ENCODE peak calls at places on chromosomes 3 and 15, in five cellular contexts. J, T, V, W and I are unnamed samples.
A peak's percentile ranks its signal among the peaks of the same experiment; 100 is the strongest.

GRCh38 chr3:77038468-77038927 is 1.4 kb upstream of the ROBO2 start:
- DNase-seq in J (peak; percentile 66), V (peak; percentile 68), T (peak; percentile 79), W (no peak), I (peak; percentile 70)

GRCh38 chr15:101128191-101128590 is 123.7 kb downstream of the CHSY1 start:
- DNase-seq in T (no peak), V (no peak), W (no peak), J (no peak), I (no peak)

GRCh38 chr15:91537868-91538267 is 315.6 kb upstream of the SLCO3A1 start:
- DNase-seq in V (no peak), W (no peak), T (no peak), J (no peak), I (no peak)

GRCh38 chr3:45972534-45973402 is 22.9 kb downstream of the FYCO1 start:
- DNase-seq in W (no peak), V (no peak), T (no peak), J (no peak), I (no peak)

GRCh38 chr3:186060222-186060621 is 48.7 kb downstream of the ETV5 start:
- DNase-seq in J (no peak), W (peak; percentile 40), V (no peak), T (no peak), I (no peak)

GRCh38 chr3:15325228-15325627 is 7.2 kb downstream of the SH3BP5 start:
- DNase-seq in V (no peak), J (no peak), T (no peak), W (no peak), I (peak; percentile 24)

GRCh38 chr3:58998476-58999117 is 51.2 kb downstream of the CFAP20DC start:
- DNase-seq in T (peak; percentile 86), J (no peak), W (no peak), V (no peak), I (no peak)

GRCh38 chr15:99407716-99408115 is 156.4 kb downstream of the LRRC28 start:
- DNase-seq in T (no peak), W (no peak), V (no peak), J (no peak), I (no peak)

GRCh38 chr3:172646439-172647015 is 64.3 kb downstream of the NCEH1 start:
- DNase-seq in J (peak; percentile 17), W (no peak), T (peak; percentile 17), V (no peak), I (no peak)

GRCh38 chr3:160686955-160687535 is 10.1 kb downstream of the ARL14 start:
- DNase-seq in W (no peak), J (no peak), T (peak; percentile 14), V (peak; percentile 6), I (no peak)

GRCh38 chr3:13565581-13566461 is 16.9 kb downstream of the FBLN2 start:
- DNase-seq in T (no peak), V (no peak), J (no peak), W (no peak), I (no peak)
- TF ChIP-seq SP1 in T (no peak), V (no peak), J (no peak), W (no peak), I (no peak)

GRCh38 chr15:44662478-44663409 is 718 bp downstream of the SPG11 start:
- DNase-seq in W (peak; percentile 61), T (peak; percentile 79), V (peak; percentile 61), J (peak; percentile 50), I (peak; percentile 41)
- TF ChIP-seq SP1 in W (peak; percentile 4), T (no peak), V (no peak), J (no peak), I (no peak)

GRCh38 chr3:194572131-194572789 is 61.0 kb downstream of the TMEM44 start:
- DNase-seq in T (peak; percentile 93), V (peak; percentile 90), J (peak; percentile 25), W (no peak), I (no peak)
- TF ChIP-seq SP1 in T (no peak), V (no peak), J (no peak), W (no peak), I (no peak)

GRCh38 chr15:75834011-75834410 is 9.2 kb upstream of the UBE2Q2 start:
- DNase-seq in V (no peak), W (no peak), T (no peak), J (no peak), I (no peak)

GRCh38 chr15:75832114-75832513 is 11.1 kb upstream of the UBE2Q2 start:
- DNase-seq in W (no peak), V (no peak), J (no peak), T (peak; percentile 61), I (no peak)

GRCh38 chr15:75835990-75836952 is 7.0 kb upstream of the UBE2Q2 start:
- DNase-seq in J (no peak), V (no peak), W (no peak), T (no peak), I (no peak)

GRCh38 chr15:75840659-75841058 is 2.6 kb upstream of the UBE2Q2 start:
- DNase-seq in J (peak; percentile 40), T (no peak), V (no peak), W (no peak), I (no peak)

DNA sequence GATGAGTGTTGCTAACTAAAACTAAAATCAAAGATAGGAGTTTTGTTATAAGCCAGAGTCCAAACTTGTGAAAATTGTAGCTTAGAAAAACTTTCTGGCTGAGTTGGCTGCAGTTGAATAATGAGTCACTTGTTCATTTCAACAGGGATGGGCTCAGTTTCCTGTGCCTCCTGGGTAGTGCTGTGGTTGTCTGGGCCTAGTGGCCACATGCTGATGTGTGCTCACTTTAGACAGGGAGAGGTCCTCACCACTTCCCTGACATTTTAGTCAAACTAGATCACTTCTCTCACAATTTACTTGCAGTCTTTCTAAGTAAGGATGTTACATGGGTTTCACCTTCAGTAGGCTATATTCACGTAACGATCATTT is 6.3 kb upstream of the UBE2Q2 start:
- DNase-seq in W (peak; percentile 69), V (no peak), J (no peak), T (peak; percentile 48), I (no peak)
- TF ChIP-seq SP1 in W (no peak), V (no peak), J (no peak), T (no peak), I (no peak)

GRCh38 chr15:69579950-69580618 is 127.5 kb downstream of the RPLP1 start:
- DNase-seq in V (peak; percentile 18), W (no peak), T (no peak), J (no peak), I (no peak)
- TF ChIP-seq SP1 in V (no peak), W (no peak), T (no peak), J (no peak), I (no peak)

GRCh38 chr15:51494411-51495314 is 127.9 kb downstream of the DMXL2 start:
- DNase-seq in J (no peak), V (no peak), W (no peak), T (no peak), I (no peak)

GRCh38 chr15:51491941-51492340 is 130.6 kb downstream of the DMXL2 start:
- DNase-seq in T (no peak), J (no peak), V (no peak), W (no peak), I (no peak)

GRCh38 chr15:51492528-51492927 is 130.0 kb downstream of the DMXL2 start:
- DNase-seq in W (no peak), V (peak; percentile 10), T (no peak), J (no peak), I (no peak)

GRCh38 chr15:51497806-51498205 is 124.8 kb downstream of the DMXL2 start:
- DNase-seq in V (no peak), W (no peak), J (no peak), T (no peak), I (no peak)

GRCh38 chr15:51493892-51494291 is 128.7 kb downstream of the DMXL2 start:
- DNase-seq in W (no peak), J (no peak), V (peak; percentile 81), T (no peak), I (no peak)
- TF ChIP-seq SP1 in W (no peak), J (no peak), V (no peak), T (no peak), I (no peak)

GRCh38 chr15:74983725-74984231 is 11.6 kb upstream of the SCAMP5 start:
- DNase-seq in T (no peak), V (no peak), J (no peak), W (peak; percentile 27), I (no peak)
- TF ChIP-seq SP1 in T (no peak), V (no peak), J (no peak), W (no peak), I (no peak)

DNA sequence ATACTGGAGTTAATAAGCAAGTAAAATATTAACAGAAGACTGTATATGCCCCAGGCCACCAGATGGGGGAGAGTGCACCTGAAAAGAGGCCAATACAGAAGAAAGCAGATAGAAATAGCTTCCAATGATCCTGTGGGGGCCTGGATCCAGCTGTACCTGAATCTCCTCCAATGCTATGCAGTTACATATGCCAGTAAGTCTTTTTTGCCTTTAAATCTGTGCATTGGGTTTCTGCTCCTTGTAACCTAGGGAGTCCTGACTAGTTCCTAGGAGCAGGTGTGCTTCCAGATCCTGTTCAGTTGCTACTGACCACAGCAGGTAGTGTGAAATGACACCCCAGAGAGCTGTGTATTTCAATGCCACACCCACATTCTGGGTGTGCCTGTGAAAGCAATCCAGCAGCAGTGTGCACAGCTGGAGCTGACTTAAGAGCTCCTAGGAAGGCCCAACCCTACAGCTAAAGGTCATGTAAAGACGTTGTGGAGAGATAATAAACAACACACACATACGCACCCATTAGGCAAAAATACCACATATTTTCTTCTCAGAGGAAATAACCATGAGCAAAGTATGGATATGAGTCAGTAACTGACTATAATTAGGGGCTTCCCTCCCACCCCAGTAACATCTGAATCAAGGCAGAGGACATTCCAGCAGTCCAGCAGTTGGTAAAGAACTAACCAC is 62.2 kb upstream of the AKAP13 start:
- DNase-seq in V (no peak), T (no peak), J (no peak), W (peak; percentile 83), I (no peak)
- TF ChIP-seq SP1 in V (no peak), T (no peak), J (no peak), W (peak; percentile 29), I (no peak)

DNA sequence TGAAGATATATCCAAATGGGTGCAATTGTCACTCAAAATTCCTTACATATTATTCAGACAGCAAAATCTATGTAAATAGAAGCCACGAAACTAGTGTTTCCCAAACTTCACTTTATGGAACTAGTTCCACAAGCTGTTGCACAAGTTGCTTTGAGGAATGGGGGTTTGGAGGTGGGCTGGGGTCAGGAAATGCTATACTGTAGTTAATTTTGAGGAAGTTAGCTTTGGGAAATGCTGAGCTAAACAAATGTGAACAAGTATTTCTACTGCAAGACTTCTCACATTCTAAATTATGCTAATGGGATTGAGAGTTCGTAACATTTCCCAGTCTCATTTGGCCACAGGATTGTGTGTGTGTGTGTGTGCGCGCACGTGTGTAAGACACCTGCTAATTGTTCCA is 28.7 kb upstream of the SAMMSON start:
- DNase-seq in J (no peak), V (no peak), W (no peak), T (no peak), I (no peak)
- TF ChIP-seq SP1 in J (no peak), V (no peak), W (no peak), T (no peak), I (no peak)

GRCh38 chr15:48283361-48284157 is 47.7 kb upstream of the DUT start:
- DNase-seq in T (no peak), W (no peak), J (no peak), V (peak; percentile 33), I (no peak)
- TF ChIP-seq SP1 in T (no peak), W (no peak), J (no peak), V (no peak), I (no peak)